ENCODE peak calls at places on chromosomes 6 and 20, in five cellular contexts. One of them, this sample, is unnamed.

GRCh38 chr6:167893416-167893815 is 66.7 kb downstream of the AFDN start:
- DNase-seq in fibroblast of the aortic adventitia: peak
- DNase-seq in fibroblast of lung: peak
- DNase-seq in HFF-Myc: no peak
- DNase-seq in AG04450: no peak
- DNase-seq in this sample: no peak

GRCh38 chr20:62710886-62711702 is 2.5 kb downstream of the NTSR1 start:
- DNase-seq in fibroblast of the aortic adventitia: no peak
- DNase-seq in fibroblast of lung: no peak
- DNase-seq in HFF-Myc: no peak
- DNase-seq in AG04450: no peak
- DNase-seq in this sample: no peak

GRCh38 chr6:33000053-33000452 is 9.3 kb downstream of the HLA-DOA start:
- DNase-seq in fibroblast of the aortic adventitia: no peak
- DNase-seq in fibroblast of lung: no peak
- DNase-seq in HFF-Myc: no peak
- DNase-seq in AG04450: no peak
- DNase-seq in this sample: no peak

GRCh38 chr6:120774275-120774674 is 560.0 kb downstream of the TBC1D32 start:
- DNase-seq in fibroblast of the aortic adventitia: no peak
- DNase-seq in fibroblast of lung: peak
- DNase-seq in HFF-Myc: no peak
- DNase-seq in AG04450: no peak
- DNase-seq in this sample: no peak

GRCh38 chr6:168286116-168286515 is 33.5 kb downstream of the DACT2 start:
- DNase-seq in fibroblast of the aortic adventitia: no peak
- DNase-seq in fibroblast of lung: no peak
- DNase-seq in HFF-Myc: no peak
- DNase-seq in AG04450: no peak
- DNase-seq in this sample: no peak

GRCh38 chr6:36029464-36029863 is 1.9 kb downstream of the MAPK14 start:
- DNase-seq in fibroblast of the aortic adventitia: peak
- DNase-seq in fibroblast of lung: peak
- DNase-seq in HFF-Myc: peak
- DNase-seq in AG04450: peak
- DNase-seq in this sample: peak

GRCh38 chr6:113763883-113764282 is 93.3 kb upstream of the MARCKS start:
- DNase-seq in fibroblast of the aortic adventitia: peak
- DNase-seq in fibroblast of lung: peak
- DNase-seq in HFF-Myc: no peak
- DNase-seq in AG04450: no peak
- DNase-seq in this sample: peak

GRCh38 chr6:161139766-161140553 is 133.9 kb downstream of the AGPAT4 start:
- DNase-seq in fibroblast of the aortic adventitia: no peak
- DNase-seq in fibroblast of lung: peak
- DNase-seq in HFF-Myc: no peak
- DNase-seq in AG04450: no peak
- DNase-seq in this sample: no peak

GRCh38 chr6:11363881-11364576 is 131.6 kb upstream of the NEDD9 start:
- DNase-seq in fibroblast of the aortic adventitia: no peak
- DNase-seq in fibroblast of lung: no peak
- DNase-seq in HFF-Myc: no peak
- DNase-seq in AG04450: no peak
- DNase-seq in this sample: no peak

GRCh38 chr20:47506850-47507249 is 5.2 kb downstream of the NCOA3 start:
- DNase-seq in fibroblast of the aortic adventitia: no peak
- DNase-seq in fibroblast of lung: no peak
- DNase-seq in HFF-Myc: no peak
- DNase-seq in AG04450: no peak
- DNase-seq in this sample: no peak

GRCh38 chr6:148487461-148487860 is 144.8 kb downstream of the SASH1 start:
- DNase-seq in fibroblast of the aortic adventitia: no peak
- DNase-seq in fibroblast of lung: no peak
- DNase-seq in HFF-Myc: no peak
- DNase-seq in AG04450: no peak
- DNase-seq in this sample: no peak

GRCh38 chr6:28587011-28587745 is 61.5 kb downstream of the GPX5 start:
- DNase-seq in fibroblast of the aortic adventitia: no peak
- DNase-seq in fibroblast of lung: peak
- DNase-seq in HFF-Myc: no peak
- DNase-seq in AG04450: no peak
- DNase-seq in this sample: no peak

GRCh38 chr20:52105045-52105572 is 86.5 kb downstream of the ZFP64 start:
- DNase-seq in fibroblast of the aortic adventitia: peak
- DNase-seq in fibroblast of lung: peak
- DNase-seq in HFF-Myc: no peak
- DNase-seq in AG04450: no peak
- DNase-seq in this sample: no peak

GRCh38 chr20:46220808-46221207 is 87.5 kb downstream of the CDH22 start:
- DNase-seq in fibroblast of the aortic adventitia: no peak
- DNase-seq in fibroblast of lung: no peak
- DNase-seq in HFF-Myc: no peak
- DNase-seq in AG04450: no peak
- DNase-seq in this sample: no peak

GRCh38 chr6:7129784-7130569 is 22.2 kb downstream of the RREB1 start:
- DNase-seq in fibroblast of the aortic adventitia: peak
- DNase-seq in fibroblast of lung: peak
- DNase-seq in HFF-Myc: no peak
- DNase-seq in AG04450: no peak
- DNase-seq in this sample: no peak

GRCh38 chr20:44211177-44212039 is 837 bp upstream of the OSER1 start:
- DNase-seq in fibroblast of the aortic adventitia: peak
- DNase-seq in fibroblast of lung: no peak
- DNase-seq in HFF-Myc: no peak
- DNase-seq in AG04450: no peak
- DNase-seq in this sample: no peak

GRCh38 chr20:36929290-36929689 is 22.2 kb downstream of the SAMHD1 start:
- DNase-seq in fibroblast of the aortic adventitia: peak
- DNase-seq in fibroblast of lung: peak
- DNase-seq in HFF-Myc: no peak
- DNase-seq in AG04450: no peak
- DNase-seq in this sample: no peak

GRCh38 chr20:20498081-20498861 is 130.4 kb downstream of the INSM1 start:
- DNase-seq in fibroblast of the aortic adventitia: peak
- DNase-seq in fibroblast of lung: peak
- DNase-seq in HFF-Myc: no peak
- DNase-seq in AG04450: no peak
- DNase-seq in this sample: peak

GRCh38 chr6:139591075-139591474 is 216.6 kb upstream of the CITED2 start:
- DNase-seq in fibroblast of the aortic adventitia: no peak
- DNase-seq in fibroblast of lung: no peak
- DNase-seq in HFF-Myc: no peak
- DNase-seq in AG04450: no peak
- DNase-seq in this sample: no peak

GRCh38 chr20:55561259-55561658 is 444.1 kb downstream of the CBLN4 start:
- DNase-seq in fibroblast of the aortic adventitia: no peak
- DNase-seq in fibroblast of lung: peak
- DNase-seq in HFF-Myc: no peak
- DNase-seq in AG04450: no peak
- DNase-seq in this sample: no peak

GRCh38 chr20:35823937-35824336 is 52.1 kb downstream of the PHF20 start:
- DNase-seq in fibroblast of the aortic adventitia: no peak
- DNase-seq in fibroblast of lung: peak
- DNase-seq in HFF-Myc: no peak
- DNase-seq in AG04450: no peak
- DNase-seq in this sample: no peak

GRCh38 chr6:16239798-16240123 is 1.4 kb downstream of the GMPR start:
- DNase-seq in fibroblast of the aortic adventitia: no peak
- DNase-seq in fibroblast of lung: peak
- DNase-seq in HFF-Myc: no peak
- DNase-seq in AG04450: no peak
- DNase-seq in this sample: no peak

GRCh38 chr6:5619249-5619648 is 357.9 kb downstream of the FARS2 start:
- DNase-seq in fibroblast of the aortic adventitia: no peak
- DNase-seq in fibroblast of lung: no peak
- DNase-seq in HFF-Myc: no peak
- DNase-seq in AG04450: no peak
- DNase-seq in this sample: no peak

GRCh38 chr6:74597266-74597665 is 608.6 kb downstream of the COL12A1 start:
- DNase-seq in fibroblast of the aortic adventitia: peak
- DNase-seq in fibroblast of lung: peak
- DNase-seq in HFF-Myc: no peak
- DNase-seq in AG04450: no peak
- DNase-seq in this sample: peak

GRCh38 chr6:46407785-46408530 is 83.3 kb downstream of the RCAN2 start:
- DNase-seq in fibroblast of the aortic adventitia: no peak
- DNase-seq in fibroblast of lung: no peak
- DNase-seq in HFF-Myc: no peak
- DNase-seq in AG04450: no peak
- DNase-seq in this sample: no peak

GRCh38 chr6:110140650-110141049 is 38.8 kb downstream of the WASF1 start:
- DNase-seq in fibroblast of the aortic adventitia: peak
- DNase-seq in fibroblast of lung: peak
- DNase-seq in HFF-Myc: no peak
- DNase-seq in AG04450: peak
- DNase-seq in this sample: peak

GRCh38 chr6:14824835-14825223 is 421.0 kb upstream of the JARID2 start:
- DNase-seq in fibroblast of the aortic adventitia: no peak
- DNase-seq in fibroblast of lung: no peak
- DNase-seq in HFF-Myc: no peak
- DNase-seq in AG04450: no peak
- DNase-seq in this sample: no peak

GRCh38 chr6:122758927-122759334 is 20.6 kb upstream of the FABP7 start:
- DNase-seq in fibroblast of the aortic adventitia: no peak
- DNase-seq in fibroblast of lung: no peak
- DNase-seq in HFF-Myc: no peak
- DNase-seq in AG04450: no peak
- DNase-seq in this sample: no peak

GRCh38 chr6:149445573-149445972 is 39.2 kb downstream of the ZC3H12D start:
- DNase-seq in fibroblast of the aortic adventitia: no peak
- DNase-seq in fibroblast of lung: no peak
- DNase-seq in HFF-Myc: no peak
- DNase-seq in AG04450: no peak
- DNase-seq in this sample: no peak

GRCh38 chr6:133185731-133186130 is 55.4 kb upstream of the EYA4 start:
- DNase-seq in fibroblast of the aortic adventitia: no peak
- DNase-seq in fibroblast of lung: no peak
- DNase-seq in HFF-Myc: no peak
- DNase-seq in AG04450: no peak
- DNase-seq in this sample: no peak

GRCh38 chr6:133183691-133184090 is 57.5 kb upstream of the EYA4 start:
- DNase-seq in fibroblast of the aortic adventitia: no peak
- DNase-seq in fibroblast of lung: no peak
- DNase-seq in HFF-Myc: no peak
- DNase-seq in AG04450: no peak
- DNase-seq in this sample: no peak

GRCh38 chr6:133187657-133188453 is 53.3 kb upstream of the EYA4 start:
- DNase-seq in fibroblast of the aortic adventitia: peak
- DNase-seq in fibroblast of lung: peak
- DNase-seq in HFF-Myc: no peak
- DNase-seq in AG04450: no peak
- DNase-seq in this sample: no peak

GRCh38 chr6:133187114-133187513 is 54.0 kb upstream of the EYA4 start:
- DNase-seq in fibroblast of the aortic adventitia: no peak
- DNase-seq in fibroblast of lung: no peak
- DNase-seq in HFF-Myc: no peak
- DNase-seq in AG04450: no peak
- DNase-seq in this sample: no peak

DNA sequence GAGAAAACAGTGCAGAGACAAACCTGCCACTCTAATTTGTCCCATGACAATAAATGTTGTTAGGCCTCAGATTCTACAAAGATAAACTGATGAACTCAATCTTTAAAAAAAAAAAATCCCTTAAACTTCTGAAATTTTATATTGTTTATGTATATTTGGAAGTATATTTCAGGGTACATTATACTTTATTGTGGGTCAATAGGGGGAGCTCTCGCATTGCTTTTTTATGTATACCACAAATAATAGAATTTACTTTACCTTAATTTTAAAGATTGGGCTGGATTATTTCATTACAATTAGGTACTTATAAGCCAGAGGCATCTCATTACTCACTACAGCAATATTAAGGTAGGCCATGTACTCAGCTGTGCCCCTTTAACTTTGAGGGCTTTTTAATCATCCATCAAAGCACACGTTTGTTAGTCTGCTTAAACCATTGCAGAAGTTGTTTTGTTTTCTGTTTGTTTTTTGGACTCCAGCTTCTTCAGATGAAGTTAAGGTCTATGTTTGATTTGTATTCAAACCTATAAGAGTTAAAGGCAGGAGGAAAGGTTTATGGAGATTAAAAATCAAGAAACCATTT is 56.3 kb upstream of the EYA4 start:
- DNase-seq in fibroblast of the aortic adventitia: peak
- DNase-seq in fibroblast of lung: peak
- DNase-seq in HFF-Myc: no peak
- DNase-seq in AG04450: no peak
- DNase-seq in this sample: no peak
- TF ChIP-seq CTCF in fibroblast of the aortic adventitia: peak
- TF ChIP-seq CTCF in fibroblast of lung: peak
- TF ChIP-seq CTCF in HFF-Myc: peak
- TF ChIP-seq CTCF in AG04450: peak
- TF ChIP-seq CTCF in this sample: peak

DNA sequence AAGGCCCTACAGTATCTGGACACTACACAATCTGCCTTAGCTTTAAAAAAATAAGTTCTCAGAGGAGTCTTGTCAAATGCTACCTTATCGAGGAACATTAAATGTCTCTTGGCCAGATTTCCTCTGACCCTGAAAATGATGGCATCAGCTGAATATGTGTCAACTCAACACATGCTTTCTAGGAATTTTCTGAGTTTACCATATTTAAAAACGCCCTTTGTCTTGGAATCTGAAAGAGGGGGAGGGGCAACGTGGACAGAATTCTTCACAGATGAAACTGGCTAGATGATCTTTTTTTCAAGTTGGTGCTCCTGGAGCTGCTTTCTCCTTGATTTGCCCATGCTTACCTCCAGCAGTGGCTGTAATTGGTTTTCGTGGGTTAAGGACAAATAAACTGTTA is 5.1 kb downstream of the SOX4 start:
- DNase-seq in fibroblast of the aortic adventitia: peak
- DNase-seq in fibroblast of lung: peak
- DNase-seq in HFF-Myc: no peak
- DNase-seq in AG04450: no peak
- DNase-seq in this sample: no peak
- H3K4me3 ChIP-seq in fibroblast of the aortic adventitia: peak
- H3K4me3 ChIP-seq in fibroblast of lung: no peak
- H3K4me3 ChIP-seq in HFF-Myc: peak
- H3K4me3 ChIP-seq in AG04450: peak
- H3K4me3 ChIP-seq in this sample: peak

DNA sequence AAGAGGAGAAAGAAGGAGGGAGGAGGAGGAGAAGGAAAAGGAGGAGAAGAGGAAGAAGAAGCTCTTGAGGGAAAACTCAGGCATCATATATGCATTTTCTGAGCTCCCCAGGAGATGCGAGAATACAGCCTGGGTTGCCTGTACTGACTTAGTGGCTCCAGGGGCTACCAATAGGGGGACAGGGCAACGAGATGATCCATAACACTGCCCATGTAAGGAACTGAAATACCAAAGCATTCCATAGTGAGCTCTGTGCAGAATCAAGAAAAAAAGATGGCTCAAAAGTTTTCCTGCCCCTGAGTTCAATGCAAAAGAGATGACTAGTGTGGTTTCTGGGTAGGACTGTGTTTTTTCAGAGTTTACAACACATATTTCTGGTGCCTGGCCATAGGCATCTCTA is 258.7 kb downstream of the ALDH8A1 start:
- DNase-seq in fibroblast of the aortic adventitia: no peak
- DNase-seq in fibroblast of lung: no peak
- DNase-seq in HFF-Myc: no peak
- DNase-seq in AG04450: no peak
- DNase-seq in this sample: no peak
- TF ChIP-seq CTCF in fibroblast of the aortic adventitia: no peak
- TF ChIP-seq CTCF in fibroblast of lung: peak
- TF ChIP-seq CTCF in HFF-Myc: no peak
- TF ChIP-seq CTCF in AG04450: no peak
- TF ChIP-seq CTCF in this sample: peak

GRCh38 chr6:39113788-39114187 is 1.2 kb downstream of the SAYSD1 start:
- DNase-seq in fibroblast of the aortic adventitia: peak
- DNase-seq in fibroblast of lung: no peak
- DNase-seq in HFF-Myc: no peak
- DNase-seq in AG04450: no peak
- DNase-seq in this sample: no peak
- H3K4me3 ChIP-seq in fibroblast of the aortic adventitia: peak
- H3K4me3 ChIP-seq in fibroblast of lung: no peak
- H3K4me3 ChIP-seq in HFF-Myc: peak
- H3K4me3 ChIP-seq in AG04450: peak
- H3K4me3 ChIP-seq in this sample: no peak

This sample was measured in BJ.